ENCODE peak calls at places on chromosomes 5 and 9, in six cellular contexts. W, K, Q, R, Z and E are unnamed samples. For H3K9me3, the result is how much of the 10 kb centered on the place peaks cover.

GRCh38 chr9:111728617-111729366 is 65.9 kb downstream of the SHOC1 start:
- DNase-seq in W (no peak), K (peak), Q (no peak), R (peak), Z (no peak), E (no peak)

GRCh38 chr9:22425551-22425950 is 21.1 kb upstream of the DMRTA1 start:
- DNase-seq in W (no peak), K (no peak), Q (no peak), R (no peak), Z (no peak), E (no peak)

GRCh38 chr5:171416160-171417049 is 3.0 kb upstream of the FGF18 start:
- DNase-seq in W (no peak), K (no peak), Q (no peak), R (no peak), Z (no peak), E (no peak)

GRCh38 chr9:123796073-123796472 is 133.9 kb downstream of the DENND1A start:
- DNase-seq in W (no peak), K (no peak), Q (no peak), R (no peak), Z (no peak), E (no peak)

GRCh38 chr9:122119721-122120120 is 26.6 kb upstream of the TTLL11 start:
- DNase-seq in W (no peak), K (no peak), Q (no peak), R (no peak), Z (no peak), E (no peak)

GRCh38 chr9:5879419-5880181 is 11.1 kb upstream of the MLANA start:
- DNase-seq in W (no peak), K (peak), Q (peak), R (no peak), Z (peak), E (no peak)

GRCh38 chr5:115243412-115243811 is 19.3 kb downstream of the PGGT1B start:
- DNase-seq in W (no peak), K (peak), Q (no peak), R (no peak), Z (no peak), E (no peak)

GRCh38 chr9:6024035-6024554 is 8.7 kb upstream of the RANBP6 start:
- DNase-seq in W (no peak), K (peak), Q (peak), R (no peak), Z (no peak), E (no peak)

GRCh38 chr5:172985596-172985995 is 2.0 kb downstream of the ATP6V0E1 start:
- DNase-seq in W (no peak), K (peak), Q (no peak), R (no peak), Z (no peak), E (no peak)

GRCh38 chr9:96217358-96217755 is 84.6 kb downstream of the HSD17B3 start:
- DNase-seq in W (no peak), K (no peak), Q (peak), R (no peak), Z (peak), E (no peak)

GRCh38 chr9:3475300-3476020 is 50.3 kb downstream of the RFX3 start:
- DNase-seq in W (no peak), K (no peak), Q (no peak), R (no peak), Z (no peak), E (no peak)

GRCh38 chr5:155480731-155481131 is 467.2 kb downstream of the KIF4B start:
- DNase-seq in W (no peak), K (no peak), Q (no peak), R (no peak), Z (no peak), E (no peak)

GRCh38 chr5:132839426-132840301 is 9.2 kb upstream of the SHROOM1 start:
- DNase-seq in W (no peak), K (peak), Q (no peak), R (peak), Z (no peak), E (peak)

GRCh38 chr5:35919191-35919590 is 19.2 kb downstream of the CAPSL start:
- DNase-seq in W (no peak), K (peak), Q (no peak), R (peak), Z (no peak), E (no peak)

GRCh38 chr5:102798103-102798502 is 43.0 kb downstream of the PAM start:
- DNase-seq in W (no peak), K (no peak), Q (no peak), R (no peak), Z (no peak), E (no peak)

GRCh38 chr5:102865171-102865509 is 110.0 kb downstream of the PAM start:
- DNase-seq in W (no peak), K (no peak), Q (no peak), R (no peak), Z (no peak), E (no peak)

GRCh38 chr5:58113172-58113571 is 346.7 kb downstream of the PLK2 start:
- DNase-seq in W (no peak), K (no peak), Q (no peak), R (no peak), Z (no peak), E (no peak)

GRCh38 chr5:100479079-100479688 is 56.0 kb upstream of the FAM174A start:
- DNase-seq in W (no peak), K (peak), Q (peak), R (no peak), Z (no peak), E (no peak)

GRCh38 chr9:105055922-105056321 is 128.0 kb upstream of the ABCA1 start:
- DNase-seq in W (no peak), K (peak), Q (no peak), R (no peak), Z (no peak), E (no peak)

GRCh38 chr5:54727874-54728273 is 210.3 kb downstream of the SNX18 start:
- DNase-seq in W (no peak), K (no peak), Q (no peak), R (no peak), Z (no peak), E (no peak)
- H3K4me3 ChIP-seq in W (no peak), K (no peak), Q (no peak), R (no peak), Z (no peak), E (no peak)

DNA sequence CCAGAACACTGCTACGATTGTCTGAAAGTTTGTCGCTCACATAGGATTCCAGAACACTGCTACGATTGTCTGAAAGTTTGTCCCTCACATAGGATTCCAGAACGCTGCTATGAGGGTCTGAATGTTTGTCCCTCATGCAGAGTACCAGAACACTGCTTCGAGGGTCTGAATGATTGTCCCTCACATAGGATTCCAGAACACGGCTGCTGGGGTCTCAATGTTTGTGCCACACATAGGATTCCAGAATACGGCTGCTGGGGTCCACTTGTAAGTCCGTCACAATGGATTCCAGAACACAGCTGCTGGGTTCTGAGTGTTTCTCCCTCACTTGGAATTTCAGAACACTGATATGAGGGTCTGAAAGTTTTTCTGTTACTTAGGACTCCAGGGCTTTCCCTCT is 203.3 kb downstream of the FOXD4L6 start:
- DNase-seq in W (no peak), K (no peak), Q (no peak), R (no peak), Z (no peak), E (no peak)
- H3K9me3 ChIP-seq in W (half or more), K (under half), Q (under half), R (under half), Z (under half), E (half or more)

GRCh38 chr9:35792826-35793225 is 1.4 kb downstream of the NPR2 start:
- DNase-seq in W (no peak), K (no peak), Q (no peak), R (no peak), Z (no peak), E (no peak)

GRCh38 chr9:35793461-35793860 is 2.1 kb downstream of the NPR2 start:
- DNase-seq in W (no peak), K (no peak), Q (peak), R (no peak), Z (no peak), E (no peak)

GRCh38 chr9:35790385-35791291 is 753 bp upstream of the NPR2 start:
- DNase-seq in W (peak), K (peak), Q (peak), R (peak), Z (peak), E (no peak)

GRCh38 chr9:35791321-35791921 is at the start of gene NPR2:
- DNase-seq in W (no peak), K (no peak), Q (peak), R (no peak), Z (no peak), E (peak)

GRCh38 chr9:35792044-35792813 is 838 bp downstream of the NPR2 start:
- DNase-seq in W (no peak), K (no peak), Q (no peak), R (no peak), Z (no peak), E (no peak)
- H3K4me3 ChIP-seq in W (no peak), K (no peak), Q (no peak), R (peak), Z (peak), E (peak)

DNA sequence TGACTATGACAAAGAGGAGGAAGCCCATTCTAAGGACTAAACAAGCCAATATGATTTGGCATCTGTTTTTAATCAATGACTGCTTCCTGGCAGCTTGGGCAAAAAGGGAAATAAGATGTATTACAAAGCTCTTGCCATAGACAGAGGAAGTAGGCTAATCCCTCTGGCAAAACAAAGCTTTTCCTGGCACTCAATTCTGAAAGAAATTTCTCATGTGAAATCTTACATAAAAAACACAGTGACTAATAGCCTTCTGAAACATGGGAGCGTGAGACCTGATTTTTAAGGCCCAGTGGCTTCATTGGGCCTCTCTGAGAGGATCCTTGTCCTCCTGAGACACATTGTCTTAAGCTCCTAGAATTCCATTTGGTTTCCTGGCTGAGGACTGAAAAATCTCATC is 93.5 kb downstream of the COL23A1 start:
- DNase-seq in W (no peak), K (no peak), Q (no peak), R (no peak), Z (no peak), E (no peak)
- H3K9me3 ChIP-seq in W (under half), K (under half), Q (under half), R (under half), Z (under half), E (under half)

DNA sequence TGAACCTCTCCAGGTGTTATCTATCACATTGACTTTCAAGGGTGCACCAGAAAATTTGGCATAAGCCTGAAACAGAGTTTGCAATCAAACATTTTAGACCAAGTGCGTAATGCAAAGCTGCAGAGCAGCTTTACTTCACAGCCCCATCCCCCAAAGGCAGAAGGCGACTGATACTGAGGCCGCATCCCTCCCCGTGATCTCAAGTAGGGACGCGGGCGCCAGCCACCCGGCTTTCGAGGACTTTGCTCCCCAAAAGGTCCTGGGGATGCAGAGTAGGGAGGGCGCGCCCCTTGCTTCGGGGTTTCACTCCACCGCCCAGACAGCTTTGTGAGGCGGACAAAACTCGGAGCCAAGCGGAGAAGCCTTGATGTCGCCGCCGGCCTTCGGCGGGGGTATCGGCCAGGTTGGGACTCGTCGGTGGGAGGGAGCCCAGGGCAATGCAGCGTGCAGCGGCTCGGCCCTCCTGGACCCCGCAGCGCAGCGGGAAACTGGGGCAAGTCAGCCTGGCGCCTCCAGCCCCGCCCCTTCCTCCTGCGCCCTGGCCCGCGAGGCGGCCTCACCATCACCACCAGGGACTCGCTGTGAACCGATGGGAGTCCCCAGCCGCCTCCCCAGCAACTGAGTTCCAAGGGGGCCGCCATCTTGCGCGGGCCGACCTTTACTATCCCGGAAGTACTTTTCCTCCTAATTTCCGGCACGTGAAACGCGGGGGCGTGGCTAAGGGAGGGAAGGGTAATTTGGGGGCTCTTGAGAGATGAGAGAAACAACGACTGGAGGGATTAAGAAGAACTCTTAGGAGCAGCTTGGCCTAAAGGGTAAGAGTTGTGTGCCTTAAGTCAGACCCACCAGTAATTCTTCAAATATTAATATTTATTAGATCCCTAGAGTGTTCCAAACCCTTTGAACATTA is at the start of gene MTX3:
- DNase-seq in W (peak), K (peak), Q (peak), R (peak), Z (peak), E (peak)
- H3K4me3 ChIP-seq in W (peak), K (peak), Q (peak), R (peak), Z (peak), E (peak)

GRCh38 chr9:108058137-108058779 is 568.7 kb upstream of the KLF4 start:
- DNase-seq in W (no peak), K (no peak), Q (no peak), R (no peak), Z (no peak), E (no peak)

GRCh38 chr9:108057421-108058136 is 568.0 kb upstream of the KLF4 start:
- DNase-seq in W (no peak), K (peak), Q (no peak), R (peak), Z (peak), E (no peak)

GRCh38 chr9:108056805-108057386 is 567.3 kb upstream of the KLF4 start:
- DNase-seq in W (no peak), K (peak), Q (no peak), R (no peak), Z (no peak), E (no peak)

GRCh38 chr9:108062680-108063079 is 573.1 kb upstream of the KLF4 start:
- DNase-seq in W (no peak), K (no peak), Q (no peak), R (no peak), Z (no peak), E (no peak)

GRCh38 chr9:108060165-108060564 is 570.6 kb upstream of the KLF4 start:
- DNase-seq in W (no peak), K (no peak), Q (no peak), R (no peak), Z (no peak), E (no peak)
- H3K9me3 ChIP-seq in W (under half), K (under half), Q (under half), R (under half), Z (under half), E (under half)

GRCh38 chr5:34003941-34004340 is 3.9 kb downstream of the AMACR start:
- DNase-seq in W (no peak), K (no peak), Q (no peak), R (no peak), Z (no peak), E (no peak)

GRCh38 chr5:34002629-34003328 is 5.1 kb downstream of the AMACR start:
- DNase-seq in W (no peak), K (no peak), Q (no peak), R (no peak), Z (no peak), E (no peak)

GRCh38 chr5:34007116-34007674 is 655 bp downstream of the AMACR start:
- DNase-seq in W (no peak), K (no peak), Q (peak), R (no peak), Z (no peak), E (no peak)

GRCh38 chr5:34007675-34008600 is at the start of gene AMACR:
- DNase-seq in W (peak), K (peak), Q (peak), R (peak), Z (peak), E (peak)

GRCh38 chr5:34005211-34005610 is 2.6 kb downstream of the AMACR start:
- DNase-seq in W (no peak), K (no peak), Q (no peak), R (no peak), Z (no peak), E (no peak)
- H3K4me3 ChIP-seq in W (no peak), K (no peak), Q (no peak), R (no peak), Z (no peak), E (no peak)

GRCh38 chr5:158205992-158206391 is 347.0 kb upstream of the CLINT1 start:
- DNase-seq in W (no peak), K (no peak), Q (peak), R (no peak), Z (no peak), E (no peak)
- H3K9me3 ChIP-seq in W (under half), K (under half), Q (under half), R (under half), Z (under half), E (under half)

GRCh38 chr9:93184439-93185221 is 691 bp downstream of the WNK2 start:
- DNase-seq in W (no peak), K (peak), Q (peak), R (no peak), Z (no peak), E (no peak)
- H3K4me3 ChIP-seq in W (peak), K (peak), Q (no peak), R (no peak), Z (peak), E (peak)